ENCODE peak calls at places on chromosomes 2 and 18, in eight cellular contexts. One of them, this sample, is unnamed.

GRCh38 chr18:78586596-78586995 is 393.0 kb upstream of the SALL3 start:
- DNase-seq in AG09319: no peak
- DNase-seq in neural crest cell: no peak
- DNase-seq in upper lobe of right lung: no peak
- DNase-seq in fibroblast of lung: no peak
- DNase-seq in foreskin fibroblast: no peak
- DNase-seq in left lung: no peak
- DNase-seq in MM.1S: no peak
- DNase-seq in this sample: no peak

GRCh38 chr2:15272961-15273360 is 288.2 kb downstream of the NBAS start:
- DNase-seq in AG09319: no peak
- DNase-seq in neural crest cell: no peak
- DNase-seq in upper lobe of right lung: no peak
- DNase-seq in fibroblast of lung: no peak
- DNase-seq in foreskin fibroblast: no peak
- DNase-seq in left lung: no peak
- DNase-seq in MM.1S: no peak
- DNase-seq in this sample: no peak

GRCh38 chr2:18829331-18829902 is 240.0 kb upstream of the NT5C1B start:
- DNase-seq in AG09319: peak
- DNase-seq in neural crest cell: no peak
- DNase-seq in upper lobe of right lung: no peak
- DNase-seq in fibroblast of lung: peak
- DNase-seq in foreskin fibroblast: peak
- DNase-seq in left lung: no peak
- DNase-seq in MM.1S: no peak
- DNase-seq in this sample: no peak

GRCh38 chr18:34117319-34117718 is 107.4 kb downstream of the NOL4 start:
- DNase-seq in AG09319: no peak
- DNase-seq in neural crest cell: no peak
- DNase-seq in upper lobe of right lung: no peak
- DNase-seq in fibroblast of lung: no peak
- DNase-seq in foreskin fibroblast: peak
- DNase-seq in left lung: no peak
- DNase-seq in MM.1S: no peak
- DNase-seq in this sample: no peak

GRCh38 chr2:134453973-134454372 is 200.1 kb downstream of the MGAT5 start:
- DNase-seq in AG09319: no peak
- DNase-seq in neural crest cell: no peak
- DNase-seq in upper lobe of right lung: peak
- DNase-seq in fibroblast of lung: no peak
- DNase-seq in foreskin fibroblast: no peak
- DNase-seq in left lung: no peak
- DNase-seq in MM.1S: no peak
- DNase-seq in this sample: no peak

GRCh38 chr18:79916546-79917350 is 34.7 kb downstream of the SLC66A2 start:
- DNase-seq in AG09319: no peak
- DNase-seq in neural crest cell: no peak
- DNase-seq in upper lobe of right lung: peak
- DNase-seq in fibroblast of lung: no peak
- DNase-seq in foreskin fibroblast: no peak
- DNase-seq in left lung: peak
- DNase-seq in MM.1S: no peak
- DNase-seq in this sample: no peak

GRCh38 chr18:62364558-62364957 is 39.4 kb downstream of the TNFRSF11A start:
- DNase-seq in AG09319: no peak
- DNase-seq in neural crest cell: no peak
- DNase-seq in upper lobe of right lung: no peak
- DNase-seq in fibroblast of lung: no peak
- DNase-seq in foreskin fibroblast: no peak
- DNase-seq in left lung: no peak
- DNase-seq in MM.1S: no peak
- DNase-seq in this sample: no peak

GRCh38 chr18:10923225-10923624 is 226.1 kb downstream of the PIEZO2 start:
- DNase-seq in AG09319: no peak
- DNase-seq in neural crest cell: no peak
- DNase-seq in upper lobe of right lung: no peak
- DNase-seq in fibroblast of lung: no peak
- DNase-seq in foreskin fibroblast: no peak
- DNase-seq in left lung: no peak
- DNase-seq in MM.1S: no peak
- DNase-seq in this sample: no peak

GRCh38 chr2:19158899-19159298 is 199.5 kb downstream of the OSR1 start:
- DNase-seq in AG09319: no peak
- DNase-seq in neural crest cell: no peak
- DNase-seq in upper lobe of right lung: no peak
- DNase-seq in fibroblast of lung: no peak
- DNase-seq in foreskin fibroblast: no peak
- DNase-seq in left lung: no peak
- DNase-seq in MM.1S: no peak
- DNase-seq in this sample: no peak

GRCh38 chr2:31207790-31208189 is 9.5 kb downstream of the CAPN14 start:
- DNase-seq in AG09319: no peak
- DNase-seq in neural crest cell: no peak
- DNase-seq in upper lobe of right lung: no peak
- DNase-seq in fibroblast of lung: no peak
- DNase-seq in foreskin fibroblast: no peak
- DNase-seq in left lung: no peak
- DNase-seq in MM.1S: peak
- DNase-seq in this sample: no peak

GRCh38 chr18:25053484-25053883 is 298.5 kb downstream of the ZNF521 start:
- DNase-seq in AG09319: no peak
- DNase-seq in neural crest cell: no peak
- DNase-seq in upper lobe of right lung: no peak
- DNase-seq in fibroblast of lung: no peak
- DNase-seq in foreskin fibroblast: peak
- DNase-seq in left lung: no peak
- DNase-seq in MM.1S: no peak
- DNase-seq in this sample: no peak

GRCh38 chr18:31658670-31659573 is 25.5 kb downstream of the B4GALT6 start:
- DNase-seq in AG09319: no peak
- DNase-seq in neural crest cell: no peak
- DNase-seq in upper lobe of right lung: no peak
- DNase-seq in fibroblast of lung: no peak
- DNase-seq in foreskin fibroblast: no peak
- DNase-seq in left lung: no peak
- DNase-seq in MM.1S: peak
- DNase-seq in this sample: no peak

GRCh38 chr2:204794624-204795023 is 249.3 kb downstream of the PARD3B start:
- DNase-seq in AG09319: no peak
- DNase-seq in neural crest cell: no peak
- DNase-seq in upper lobe of right lung: no peak
- DNase-seq in fibroblast of lung: peak
- DNase-seq in foreskin fibroblast: peak
- DNase-seq in left lung: no peak
- DNase-seq in MM.1S: no peak
- DNase-seq in this sample: no peak

GRCh38 chr18:59198215-59198614 is 21.7 kb upstream of the GRP start:
- DNase-seq in AG09319: no peak
- DNase-seq in neural crest cell: no peak
- DNase-seq in upper lobe of right lung: no peak
- DNase-seq in fibroblast of lung: no peak
- DNase-seq in foreskin fibroblast: no peak
- DNase-seq in left lung: no peak
- DNase-seq in MM.1S: no peak
- DNase-seq in this sample: no peak

GRCh38 chr2:45177870-45178269 is 168.6 kb upstream of the SIX2 start:
- DNase-seq in AG09319: peak
- DNase-seq in neural crest cell: no peak
- DNase-seq in upper lobe of right lung: no peak
- DNase-seq in fibroblast of lung: peak
- DNase-seq in foreskin fibroblast: peak
- DNase-seq in left lung: no peak
- DNase-seq in MM.1S: no peak
- DNase-seq in this sample: no peak

GRCh38 chr2:105384216-105384615 is 14.6 kb downstream of the FHL2 start:
- DNase-seq in AG09319: no peak
- DNase-seq in neural crest cell: no peak
- DNase-seq in upper lobe of right lung: no peak
- DNase-seq in fibroblast of lung: no peak
- DNase-seq in foreskin fibroblast: no peak
- DNase-seq in left lung: no peak
- DNase-seq in MM.1S: no peak
- DNase-seq in this sample: no peak

GRCh38 chr18:59026831-59027410 is 112.8 kb upstream of the SEC11C start:
- DNase-seq in AG09319: no peak
- DNase-seq in neural crest cell: no peak
- DNase-seq in upper lobe of right lung: no peak
- DNase-seq in fibroblast of lung: no peak
- DNase-seq in foreskin fibroblast: no peak
- DNase-seq in left lung: no peak
- DNase-seq in MM.1S: no peak
- DNase-seq in this sample: no peak

GRCh38 chr2:84938194-84938879 is 32.6 kb upstream of the KCMF1 start:
- DNase-seq in AG09319: no peak
- DNase-seq in neural crest cell: no peak
- DNase-seq in upper lobe of right lung: no peak
- DNase-seq in fibroblast of lung: no peak
- DNase-seq in foreskin fibroblast: no peak
- DNase-seq in left lung: no peak
- DNase-seq in MM.1S: peak
- DNase-seq in this sample: no peak

GRCh38 chr2:132521321-132521720 is 104.7 kb downstream of the GPR39 start:
- DNase-seq in AG09319: no peak
- DNase-seq in neural crest cell: no peak
- DNase-seq in upper lobe of right lung: no peak
- DNase-seq in fibroblast of lung: no peak
- DNase-seq in foreskin fibroblast: peak
- DNase-seq in left lung: no peak
- DNase-seq in MM.1S: no peak
- DNase-seq in this sample: no peak

GRCh38 chr2:62305421-62306176 is 109.7 kb downstream of the B3GNT2 start:
- DNase-seq in AG09319: no peak
- DNase-seq in neural crest cell: no peak
- DNase-seq in upper lobe of right lung: no peak
- DNase-seq in fibroblast of lung: no peak
- DNase-seq in foreskin fibroblast: no peak
- DNase-seq in left lung: no peak
- DNase-seq in MM.1S: no peak
- DNase-seq in this sample: peak

GRCh38 chr2:231930601-231931281 is 4.5 kb upstream of the NPPC start:
- DNase-seq in AG09319: no peak
- DNase-seq in neural crest cell: no peak
- DNase-seq in upper lobe of right lung: no peak
- DNase-seq in fibroblast of lung: no peak
- DNase-seq in foreskin fibroblast: peak
- DNase-seq in left lung: no peak
- DNase-seq in MM.1S: no peak
- DNase-seq in this sample: no peak

GRCh38 chr2:231931481-231931915 is 5.3 kb upstream of the NPPC start:
- DNase-seq in AG09319: no peak
- DNase-seq in neural crest cell: no peak
- DNase-seq in upper lobe of right lung: no peak
- DNase-seq in fibroblast of lung: no peak
- DNase-seq in foreskin fibroblast: peak
- DNase-seq in left lung: no peak
- DNase-seq in MM.1S: no peak
- DNase-seq in this sample: no peak

GRCh38 chr2:231928901-231929725 is 2.9 kb upstream of the NPPC start:
- DNase-seq in AG09319: no peak
- DNase-seq in neural crest cell: no peak
- DNase-seq in upper lobe of right lung: no peak
- DNase-seq in fibroblast of lung: no peak
- DNase-seq in foreskin fibroblast: no peak
- DNase-seq in left lung: no peak
- DNase-seq in MM.1S: no peak
- DNase-seq in this sample: no peak

GRCh38 chr2:231928481-231928880 is 2.3 kb upstream of the NPPC start:
- DNase-seq in AG09319: no peak
- DNase-seq in neural crest cell: no peak
- DNase-seq in upper lobe of right lung: peak
- DNase-seq in fibroblast of lung: no peak
- DNase-seq in foreskin fibroblast: no peak
- DNase-seq in left lung: no peak
- DNase-seq in MM.1S: no peak
- DNase-seq in this sample: peak

GRCh38 chr2:231929961-231930600 is 3.9 kb upstream of the NPPC start:
- DNase-seq in AG09319: no peak
- DNase-seq in neural crest cell: no peak
- DNase-seq in upper lobe of right lung: no peak
- DNase-seq in fibroblast of lung: peak
- DNase-seq in foreskin fibroblast: peak
- DNase-seq in left lung: no peak
- DNase-seq in MM.1S: no peak
- DNase-seq in this sample: no peak
- TF ChIP-seq CTCF in AG09319: peak
- TF ChIP-seq CTCF in neural crest cell: peak
- TF ChIP-seq CTCF in upper lobe of right lung: no peak
- TF ChIP-seq CTCF in fibroblast of lung: peak
- TF ChIP-seq CTCF in foreskin fibroblast: peak
- TF ChIP-seq CTCF in left lung: no peak
- TF ChIP-seq CTCF in MM.1S: peak
- TF ChIP-seq CTCF in this sample: peak

GRCh38 chr2:169768262-169768995 is 30.2 kb upstream of the SSB start:
- DNase-seq in AG09319: no peak
- DNase-seq in neural crest cell: no peak
- DNase-seq in upper lobe of right lung: peak
- DNase-seq in fibroblast of lung: no peak
- DNase-seq in foreskin fibroblast: peak
- DNase-seq in left lung: peak
- DNase-seq in MM.1S: no peak
- DNase-seq in this sample: no peak
- TF ChIP-seq CTCF in AG09319: no peak
- TF ChIP-seq CTCF in neural crest cell: no peak
- TF ChIP-seq CTCF in upper lobe of right lung: no peak
- TF ChIP-seq CTCF in fibroblast of lung: no peak
- TF ChIP-seq CTCF in foreskin fibroblast: no peak
- TF ChIP-seq CTCF in left lung: no peak
- TF ChIP-seq CTCF in MM.1S: no peak
- TF ChIP-seq CTCF in this sample: no peak

DNA sequence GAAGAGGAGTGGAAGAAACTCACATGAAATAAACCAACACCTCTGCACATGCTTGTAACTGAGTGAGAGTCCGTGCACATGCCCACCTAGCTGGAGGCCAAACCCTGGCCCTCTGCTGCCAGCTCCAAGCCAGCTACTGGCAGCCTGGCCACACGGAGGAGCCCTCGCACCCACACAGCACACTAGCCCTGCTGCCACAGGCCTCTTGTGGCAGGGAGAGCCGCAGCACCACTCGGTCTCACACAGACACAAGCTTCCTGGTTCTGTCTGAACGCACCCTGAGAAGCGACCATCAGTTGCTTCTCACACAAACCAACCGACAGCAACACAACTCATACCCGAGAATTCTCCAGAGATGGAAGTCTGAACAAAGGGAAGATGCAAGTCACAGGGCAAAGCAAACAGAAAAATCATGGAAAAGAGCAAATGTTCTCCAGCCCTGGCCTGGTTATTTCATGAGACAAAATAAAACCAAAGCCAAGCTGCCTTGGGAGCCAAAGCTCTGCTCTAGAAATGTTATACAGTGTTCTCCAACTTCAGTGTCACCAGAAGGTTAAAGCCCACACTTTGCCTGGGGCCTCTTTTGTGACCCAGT is 65.1 kb downstream of the FBXO15 start:
- DNase-seq in AG09319: peak
- DNase-seq in neural crest cell: peak
- DNase-seq in upper lobe of right lung: peak
- DNase-seq in fibroblast of lung: peak
- DNase-seq in foreskin fibroblast: peak
- DNase-seq in left lung: peak
- DNase-seq in MM.1S: peak
- DNase-seq in this sample: peak
- TF ChIP-seq CTCF in AG09319: peak
- TF ChIP-seq CTCF in neural crest cell: peak
- TF ChIP-seq CTCF in upper lobe of right lung: peak
- TF ChIP-seq CTCF in fibroblast of lung: no peak
- TF ChIP-seq CTCF in foreskin fibroblast: peak
- TF ChIP-seq CTCF in left lung: no peak
- TF ChIP-seq CTCF in MM.1S: peak
- TF ChIP-seq CTCF in this sample: no peak

GRCh38 chr2:143263045-143263625 is 133.9 kb downstream of the ARHGAP15 start:
- DNase-seq in AG09319: no peak
- DNase-seq in neural crest cell: no peak
- DNase-seq in upper lobe of right lung: no peak
- DNase-seq in fibroblast of lung: no peak
- DNase-seq in foreskin fibroblast: peak
- DNase-seq in left lung: no peak
- DNase-seq in MM.1S: no peak
- DNase-seq in this sample: no peak
- TF ChIP-seq CTCF in AG09319: no peak
- TF ChIP-seq CTCF in neural crest cell: no peak
- TF ChIP-seq CTCF in upper lobe of right lung: no peak
- TF ChIP-seq CTCF in fibroblast of lung: peak
- TF ChIP-seq CTCF in foreskin fibroblast: no peak
- TF ChIP-seq CTCF in left lung: no peak
- TF ChIP-seq CTCF in MM.1S: peak
- TF ChIP-seq CTCF in this sample: peak